ENCODE peak calls at places on chromosome 1, in six cellular contexts. T is mucosa of descending colon, C is cardiac fibroblast, R is endothelial cell of umbilical vein, U is hepatocyte, B is nephron progenitor cell. H is an unnamed sample.

GRCh38 chr1:60746278-60746761 is 336.0 kb upstream of the NFIA start:
- DNase-seq in U (no peak), T (no peak), R (no peak), B (peak), C (no peak), H (no peak)

GRCh38 chr1:219523411-219523810 is 89.5 kb downstream of the ZC3H11B start:
- DNase-seq in U (no peak), R (no peak), B (no peak), T (no peak), C (no peak), H (no peak)

GRCh38 chr1:27563407-27564263 is 40.3 kb downstream of the AHDC1 start:
- DNase-seq in R (no peak), U (peak), T (peak), C (peak), B (no peak), H (no peak)

GRCh38 chr1:3653286-3653618 is 936 bp downstream of the TP73 start:
- DNase-seq in R (no peak), B (no peak), T (no peak), U (no peak), C (no peak), H (no peak)

GRCh38 chr1:153945131-153945794 is 1.3 kb downstream of the DENND4B start:
- DNase-seq in B (no peak), T (peak), C (peak), U (peak), R (peak), H (peak)

GRCh38 chr1:229894535-229894934 is 172.5 kb upstream of the GALNT2 start:
- DNase-seq in T (no peak), R (no peak), B (no peak), U (no peak), C (no peak), H (no peak)

GRCh38 chr1:97461782-97462181 is 459.1 kb downstream of the DPYD start:
- DNase-seq in T (no peak), B (no peak), R (no peak), U (no peak), C (no peak), H (peak)

GRCh38 chr1:17587693-17588047 is 48.2 kb downstream of the ARHGEF10L start:
- DNase-seq in B (no peak), C (peak), T (peak), U (peak), R (no peak), H (no peak)

GRCh38 chr1:236090741-236091147 is 25.9 kb upstream of the NID1 start:
- DNase-seq in T (no peak), C (no peak), U (no peak), B (no peak), R (no peak), H (no peak)

GRCh38 chr1:210743038-210743437 is 390.9 kb downstream of the KCNH1 start:
- DNase-seq in R (no peak), T (no peak), U (no peak), B (no peak), C (no peak), H (no peak)

GRCh38 chr1:53584446-53585102 is 125.4 kb downstream of the DMRTB1 start:
- DNase-seq in T (no peak), U (no peak), R (no peak), C (no peak), B (no peak), H (no peak)

GRCh38 chr1:200862713-200863415 is 9.9 kb upstream of the GPR25 start:
- DNase-seq in T (no peak), R (no peak), B (no peak), C (no peak), U (no peak), H (no peak)

GRCh38 chr1:211912064-211912463 is 81.5 kb upstream of the LPGAT1 start:
- DNase-seq in B (no peak), U (peak), C (no peak), R (no peak), T (no peak), H (no peak)

GRCh38 chr1:152189657-152190442 is 30.8 kb upstream of the RPTN start:
- DNase-seq in C (peak), R (peak), B (peak), U (peak), T (peak), H (peak)

GRCh38 chr1:44354268-44354839 is 703 bp downstream of the ERI3 start:
- DNase-seq in C (peak), U (peak), B (no peak), R (peak), T (no peak), H (no peak)

GRCh38 chr1:156458181-156458503 is 42.4 kb downstream of the MEF2D start:
- DNase-seq in R (no peak), C (no peak), T (peak), B (no peak), U (no peak), H (no peak)

GRCh38 chr1:91651671-91652071 is 151.0 kb downstream of the CDC7 start:
- DNase-seq in T (no peak), B (peak), C (peak), R (peak), U (peak), H (no peak)

GRCh38 chr1:209349372-209350324 is 233.9 kb upstream of the CAMK1G start:
- DNase-seq in C (peak), R (no peak), B (peak), U (peak), T (no peak), H (no peak)

GRCh38 chr1:176696109-176696508 is 233.1 kb downstream of the PAPPA2 start:
- DNase-seq in U (peak), C (no peak), B (peak), R (no peak), T (no peak), H (no peak)

GRCh38 chr1:29756901-29757729 is 520.8 kb downstream of the PTPRU start:
- DNase-seq in B (no peak), U (no peak), C (no peak), T (no peak), R (no peak), H (no peak)

GRCh38 chr1:117268926-117269378 is 58.2 kb upstream of the VTCN1 start:
- DNase-seq in U (peak), B (no peak), R (no peak), C (no peak), T (no peak), H (no peak)

GRCh38 chr1:31662463-31662862 is 17.8 kb upstream of the PEF1 start:
- DNase-seq in B (no peak), U (no peak), C (no peak), R (no peak), T (no peak), H (no peak)

GRCh38 chr1:83627045-83627444 is 371.9 kb downstream of the TTLL7 start:
- DNase-seq in U (no peak), R (no peak), B (no peak), T (no peak), C (no peak), H (no peak)

GRCh38 chr1:192550922-192551534 is 24.5 kb upstream of the RGS1 start:
- DNase-seq in C (peak), R (peak), B (no peak), T (no peak), U (no peak), H (no peak)

GRCh38 chr1:89622895-89623294 is 10.0 kb upstream of the LRRC8C start:
- DNase-seq in B (no peak), T (no peak), C (peak), U (no peak), R (no peak), H (no peak)

GRCh38 chr1:228154685-228155571 is 5.2 kb downstream of the GJC2 start:
- DNase-seq in R (no peak), U (no peak), C (no peak), T (peak), B (no peak), H (no peak)

GRCh38 chr1:115839706-115840095 is 1.2 kb downstream of the NHLH2 start:
- DNase-seq in R (no peak), T (no peak), C (no peak), B (no peak), U (no peak), H (no peak)

GRCh38 chr1:198528376-198528775 is 12.1 kb downstream of the ATP6V1G3 start:
- DNase-seq in B (no peak), T (no peak), C (peak), R (peak), U (no peak), H (no peak)

GRCh38 chr1:67586596-67586995 is 98.4 kb upstream of the GADD45A start:
- DNase-seq in B (no peak), C (peak), T (no peak), R (no peak), U (no peak), H (no peak)

GRCh38 chr1:151881479-151881878 is 27.8 kb downstream of the THEM4 start:
- DNase-seq in T (no peak), C (no peak), U (no peak), R (peak), B (no peak), H (no peak)

GRCh38 chr1:1033731-1034437 is 14.0 kb downstream of the AGRN start:
- DNase-seq in B (peak), R (no peak), C (no peak), U (no peak), T (no peak), H (peak)

GRCh38 chr1:48680411-48681035 is 96.2 kb downstream of the BEND5 start:
- DNase-seq in U (no peak), T (no peak), B (no peak), R (no peak), C (no peak), H (no peak)

GRCh38 chr1:65793359-65793732 is 651 bp downstream of the PDE4B start:
- DNase-seq in R (no peak), B (peak), U (no peak), T (no peak), C (no peak), H (no peak)

DNA sequence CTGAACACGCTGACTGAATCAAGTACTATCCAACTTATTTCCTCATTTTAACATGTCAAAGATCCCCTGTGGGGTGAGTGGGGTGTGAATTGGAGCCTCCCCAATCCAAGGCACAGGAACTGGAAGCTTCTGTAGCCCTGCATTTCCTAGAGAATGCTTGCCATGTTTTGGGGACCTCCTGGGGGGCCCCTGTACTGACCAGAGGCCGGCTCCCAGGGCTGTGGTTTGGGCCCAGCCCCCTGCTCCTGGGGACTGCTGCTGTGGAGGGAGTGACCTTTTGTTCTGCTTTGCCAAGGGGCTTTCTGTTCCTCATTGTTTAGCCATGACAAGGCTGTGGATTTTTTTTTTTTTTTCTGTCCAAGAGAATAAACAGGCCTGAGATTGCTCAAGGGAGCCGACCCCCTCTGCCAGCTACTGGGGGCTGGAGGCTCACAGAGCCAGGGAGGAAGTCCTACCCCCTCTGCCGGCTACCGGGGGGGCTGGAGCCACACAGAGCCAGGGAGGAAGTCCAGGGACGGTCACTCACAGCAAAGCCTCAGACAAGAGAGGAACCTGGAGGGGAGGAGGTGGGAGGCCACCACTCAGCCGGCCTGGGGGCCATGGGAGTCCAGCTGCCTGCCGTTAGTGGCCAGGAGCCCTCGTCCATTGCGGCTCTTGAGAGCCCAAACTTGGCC is 17.4 kb downstream of the TNFRSF1B start:
- DNase-seq in R (peak), T (peak), B (peak), C (peak), U (peak), H (no peak)
- TF ChIP-seq CTCF in R (peak), T (no peak), B (no peak), C (peak), U (no peak), H (no peak)

DNA sequence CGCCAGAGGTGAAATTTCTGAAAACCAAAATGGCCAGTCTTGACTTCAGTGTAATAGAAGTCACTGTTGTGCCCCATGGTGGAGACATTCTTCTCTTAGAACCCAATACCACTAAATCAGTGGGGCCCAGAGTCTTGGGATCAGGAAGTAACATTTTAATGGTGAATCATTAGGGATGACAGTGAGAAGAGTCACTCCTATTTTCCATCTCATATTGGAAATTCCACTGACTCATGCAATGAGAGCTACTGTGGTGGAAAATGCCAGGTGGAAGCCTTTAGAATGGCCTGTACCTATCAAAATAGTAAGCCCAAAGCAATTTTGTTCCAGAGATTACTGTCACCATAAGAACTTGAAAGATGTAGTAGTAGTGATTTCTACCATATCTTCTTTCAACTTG is 20.6 kb upstream of the PPM1J start:
- DNase-seq in U (no peak), B (no peak), T (no peak), R (peak), C (peak), H (no peak)
- TF ChIP-seq CTCF in U (no peak), B (no peak), T (no peak), R (no peak), C (no peak), H (no peak)

GRCh38 chr1:184635347-184636155 is 119.1 kb downstream of the EDEM3 start:
- DNase-seq in U (no peak), B (no peak), R (no peak), T (no peak), C (no peak), H (no peak)

GRCh38 chr1:184633785-184634184 is 120.9 kb downstream of the EDEM3 start:
- DNase-seq in C (no peak), U (no peak), R (no peak), T (no peak), B (no peak), H (no peak)

GRCh38 chr1:184634296-184634695 is 120.4 kb downstream of the EDEM3 start:
- DNase-seq in T (no peak), C (no peak), R (no peak), B (no peak), U (no peak), H (no peak)

GRCh38 chr1:184637664-184638063 is 117.0 kb downstream of the EDEM3 start:
- DNase-seq in U (no peak), T (no peak), C (no peak), R (no peak), B (no peak), H (no peak)

GRCh38 chr1:184636156-184636448 is 118.6 kb downstream of the EDEM3 start:
- DNase-seq in T (no peak), C (no peak), R (no peak), B (no peak), U (no peak), H (no peak)
- TF ChIP-seq CTCF in T (no peak), C (no peak), R (no peak), B (no peak), U (no peak), H (no peak)

DNA sequence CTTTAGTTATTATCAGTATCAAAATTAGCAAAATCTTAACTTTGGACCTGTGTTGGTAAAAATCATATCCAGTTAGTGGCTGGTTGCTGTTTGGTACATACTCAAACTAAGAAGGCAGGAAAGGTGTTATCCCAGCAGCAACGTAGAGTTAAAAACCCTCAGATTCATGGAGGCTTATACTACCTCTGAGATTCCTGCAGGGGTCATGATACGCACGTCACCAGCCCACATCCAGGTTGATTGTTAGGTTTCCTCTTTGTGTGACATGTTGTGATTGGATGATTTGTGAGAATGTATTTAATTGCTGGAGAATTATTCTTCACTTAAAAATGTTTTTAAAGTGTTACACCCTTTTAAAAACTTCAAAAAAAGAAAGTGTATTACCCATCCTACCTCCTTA is 423.3 kb upstream of the ADGRL2 start:
- DNase-seq in B (no peak), R (no peak), C (no peak), T (no peak), U (no peak), H (no peak)
- TF ChIP-seq CTCF in B (no peak), R (no peak), C (no peak), T (no peak), U (no peak), H (no peak)

GRCh38 chr1:234303231-234303630 is 70.0 kb upstream of the COA6 start:
- DNase-seq in B (no peak), R (no peak), T (no peak), U (no peak), C (no peak), H (no peak)
- TF ChIP-seq CTCF in B (no peak), R (no peak), T (no peak), U (no peak), C (no peak), H (no peak)

GRCh38 chr1:187013582-187014200 is 184.9 kb downstream of the PLA2G4A start:
- DNase-seq in B (no peak), T (no peak), U (no peak), C (peak), R (no peak), H (no peak)
- TF ChIP-seq CTCF in B (no peak), T (no peak), U (no peak), C (no peak), R (no peak), H (no peak)

GRCh38 chr1:24911651-24912144 is 18.4 kb downstream of the RUNX3 start:
- DNase-seq in B (peak), U (no peak), T (no peak), C (no peak), R (no peak), H (no peak)

GRCh38 chr1:24908591-24909259 is 21.4 kb downstream of the RUNX3 start:
- DNase-seq in T (peak), C (no peak), B (no peak), R (no peak), U (no peak), H (no peak)

GRCh38 chr1:24910210-24910609 is 19.9 kb downstream of the RUNX3 start:
- DNase-seq in C (no peak), T (no peak), U (no peak), R (no peak), B (no peak), H (no peak)

GRCh38 chr1:24910751-24911650 is 19.1 kb downstream of the RUNX3 start:
- DNase-seq in C (no peak), T (peak), R (no peak), B (peak), U (peak), H (no peak)

DNA sequence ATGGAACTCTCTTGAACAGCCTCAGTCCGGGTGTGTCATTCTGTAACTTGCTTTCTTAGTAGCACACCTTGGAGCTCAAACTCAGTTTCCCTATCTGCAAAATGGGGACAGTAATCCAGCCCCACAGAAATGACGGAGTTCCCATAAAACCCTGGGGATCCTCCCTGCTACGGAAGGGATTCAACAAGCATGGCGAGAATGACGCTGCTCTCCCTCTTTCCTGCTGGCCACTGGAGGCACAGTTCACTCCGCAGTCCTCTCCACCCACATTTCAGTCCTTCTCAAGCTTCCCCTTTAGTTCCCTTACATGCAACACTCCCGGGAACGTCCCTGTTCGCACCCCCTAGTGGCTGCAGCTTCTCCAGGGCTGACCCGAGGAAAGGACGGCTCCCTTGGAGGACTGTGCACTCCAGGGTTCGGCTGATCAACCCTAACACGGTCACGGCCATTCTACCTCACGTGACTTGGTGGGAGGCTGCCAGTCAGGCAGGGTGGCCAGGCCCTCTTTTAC is 20.6 kb downstream of the RUNX3 start:
- DNase-seq in R (peak), T (peak), B (peak), U (peak), C (peak), H (no peak)
- TF ChIP-seq CTCF in R (peak), T (no peak), B (peak), U (peak), C (peak), H (no peak)